ENCODE peak calls at places on chromosomes 7 and 10, in four cellular contexts. C, N, A and E are unnamed samples.

GRCh38 chr7:45088821-45089313 is at the start of gene NACAD:
- DNase-seq in N (peak), C (no peak), A (peak), E (no peak)

GRCh38 chr7:22549667-22550513 is 49.9 kb upstream of the STEAP1B start:
- DNase-seq in C (no peak), A (peak), N (no peak), E (no peak)

GRCh38 chr10:79029478-79030390 is 39.0 kb upstream of the ZMIZ1 start:
- DNase-seq in C (no peak), A (no peak), N (no peak), E (peak)

GRCh38 chr10:49092477-49092876 is 22.8 kb downstream of the VSTM4 start:
- DNase-seq in A (no peak), C (no peak), N (no peak), E (no peak)

GRCh38 chr7:71637578-71637977 is 505.6 kb downstream of the GALNT17 start:
- DNase-seq in A (peak), N (no peak), C (no peak), E (peak)

GRCh38 chr10:12350167-12350872 is 973 bp downstream of the CAMK1D start:
- DNase-seq in C (peak), A (peak), N (peak), E (peak)

GRCh38 chr7:96591159-96591899 is 118.3 kb downstream of the SEM1 start:
- DNase-seq in N (no peak), C (no peak), A (no peak), E (no peak)

GRCh38 chr10:130067893-130068292 is 42.7 kb downstream of the C10orf143 start:
- DNase-seq in C (no peak), N (no peak), A (no peak), E (no peak)

GRCh38 chr10:62196528-62196927 is 72.1 kb downstream of the RTKN2 start:
- DNase-seq in N (no peak), C (no peak), A (no peak), E (no peak)

GRCh38 chr10:1059902-1060301 is 3.7 kb downstream of the WDR37 start:
- DNase-seq in N (no peak), C (no peak), A (no peak), E (no peak)